ENCODE peak calls at places on chromosomes 4 and X, in nine cellular contexts. Z, A, T, S, V, F, W, H and P are unnamed samples.

GRCh38 chr4:163988921-163989320 is 494.4 kb downstream of the TMA16 start:
- DNase-seq in Z (no peak), A (no peak), T (no peak), S (no peak), V (no peak), F (no peak), W (no peak), H (no peak), P (no peak)

GRCh38 chr4:59258002-59258401 is 1942.1 kb upstream of the ADGRL3 start:
- DNase-seq in Z (no peak), A (no peak), T (no peak), S (no peak), V (no peak), F (no peak), W (no peak), H (no peak), P (no peak)

GRCh38 chr4:6278801-6279197 is 9.1 kb downstream of the WFS1 start:
- DNase-seq in Z (no peak), A (peak; percentile 35), T (no peak), S (no peak), V (no peak), F (no peak), W (no peak), H (no peak), P (no peak)

GRCh38 chrX:148567229-148567628 is 66.8 kb downstream of the AFF2 start:
- DNase-seq in Z (no peak), A (peak; percentile 24), T (peak; percentile 11), S (no peak), V (no peak), F (no peak), W (no peak), H (no peak), P (peak; percentile 22)

GRCh38 chr4:101833455-101833854 is 42.9 kb downstream of the BANK1 start:
- DNase-seq in Z (no peak), A (no peak), T (no peak), S (no peak), V (no peak), F (no peak), W (no peak), H (no peak), P (no peak)

GRCh38 chr4:30454504-30454903 is 265.7 kb upstream of the PCDH7 start:
- DNase-seq in Z (no peak), A (no peak), T (no peak), S (no peak), V (no peak), F (no peak), W (no peak), H (no peak), P (no peak)

GRCh38 chr4:79184461-79184860 is 141.4 kb downstream of the NAA11 start:
- DNase-seq in Z (no peak), A (no peak), T (no peak), S (no peak), V (no peak), F (no peak), W (no peak), H (no peak), P (no peak)

GRCh38 chr4:23945521-23946017 is 55.7 kb upstream of the PPARGC1A start:
- DNase-seq in Z (peak; percentile 1), A (peak; percentile 43), T (peak; percentile 26), S (no peak), V (peak; percentile 69), F (no peak), W (no peak), H (no peak), P (no peak)

GRCh38 chr4:56666279-56666678 is 14.8 kb downstream of the HOPX start:
- DNase-seq in Z (no peak), A (no peak), T (no peak), S (no peak), V (no peak), F (no peak), W (no peak), H (no peak), P (no peak)

GRCh38 chr4:42271096-42271495 is 118.6 kb upstream of the BEND4 start:
- DNase-seq in Z (no peak), A (no peak), T (no peak), S (no peak), V (no peak), F (no peak), W (no peak), H (no peak), P (no peak)